ENCODE peak calls at places on chromosomes 11 and 22, in six cellular contexts. I is Peyer's patch, Z is body of pancreas, X is ovary, O is NB4, V is pancreas. T is an unnamed sample.

GRCh38 chr11:122772945-122773344 is 65.4 kb upstream of the CRTAM start:
- DNase-seq in X (no peak), V (no peak), Z (no peak), O (no peak), I (no peak), T (peak)

GRCh38 chr22:24761888-24762675 is 12.4 kb downstream of the PIWIL3 start:
- DNase-seq in X (no peak), O (no peak), Z (no peak), I (no peak), V (no peak), T (no peak)

GRCh38 chr11:117877120-117877784 is 794 bp upstream of the FXYD6 start:
- DNase-seq in Z (no peak), I (no peak), X (peak), V (no peak), O (no peak), T (no peak)

GRCh38 chr11:82521427-82521826 is 212.2 kb downstream of the FAM181B start:
- DNase-seq in I (no peak), O (no peak), V (no peak), X (no peak), Z (no peak), T (no peak)

GRCh38 chr11:70572974-70573260 is 174.6 kb downstream of the CTTN start:
- DNase-seq in I (peak), Z (no peak), O (no peak), X (no peak), V (no peak), T (no peak)

GRCh38 chr22:48724899-48725298 is 1102.8 kb downstream of the BRD1 start:
- DNase-seq in Z (no peak), I (no peak), O (no peak), X (no peak), V (no peak), T (no peak)

GRCh38 chr11:125451400-125452124 is 44.5 kb downstream of the FEZ1 start:
- DNase-seq in O (peak), V (no peak), Z (peak), I (no peak), X (peak), T (no peak)

GRCh38 chr11:109939176-109939810 is 153.9 kb upstream of the ZC3H12C start:
- DNase-seq in V (no peak), Z (peak), X (no peak), O (peak), I (no peak), T (peak)

GRCh38 chr11:128894296-128894681 is 3.1 kb downstream of the KCNJ5 start:
- DNase-seq in O (no peak), X (no peak), V (no peak), Z (no peak), I (no peak), T (no peak)

GRCh38 chr11:58905141-58905715 is 34.1 kb upstream of the GLYATL1 start:
- DNase-seq in V (peak), I (peak), Z (peak), O (no peak), X (no peak), T (peak)

GRCh38 chr11:129703846-129704245 is 111.8 kb upstream of the TMEM45B start:
- DNase-seq in I (no peak), Z (no peak), V (no peak), X (no peak), O (no peak), T (no peak)

GRCh38 chr22:37119872-37120271 is 10.4 kb upstream of the TMPRSS6 start:
- DNase-seq in Z (no peak), X (no peak), V (no peak), O (no peak), I (no peak), T (no peak)

GRCh38 chr11:111785886-111786412 is 19.8 kb upstream of the PPP2R1B start:
- DNase-seq in I (no peak), Z (no peak), V (no peak), X (no peak), O (no peak), T (no peak)

GRCh38 chr11:134471341-134472187 is 59.5 kb upstream of the B3GAT1 start:
- DNase-seq in V (no peak), O (no peak), I (peak), Z (no peak), X (no peak), T (no peak)

GRCh38 chr11:74185285-74185684 is 14.2 kb downstream of the PPME1 start:
- DNase-seq in O (no peak), X (no peak), V (no peak), Z (no peak), I (no peak), T (no peak)

GRCh38 chr22:39185601-39186012 is 33.1 kb upstream of the CBX7 start:
- DNase-seq in X (no peak), I (peak), O (no peak), Z (no peak), V (peak), T (no peak)

GRCh38 chr22:38832005-38832978 is 11.5 kb downstream of the NPTXR start:
- DNase-seq in I (peak), O (no peak), V (no peak), Z (no peak), X (no peak), T (no peak)

GRCh38 chr22:50304528-50305392 is 2.7 kb downstream of the PLXNB2 start:
- DNase-seq in Z (peak), I (peak), V (peak), O (peak), X (peak), T (peak)

GRCh38 chr11:4551346-4551979 is 6.5 kb downstream of the OR52M1 start:
- DNase-seq in I (no peak), V (no peak), O (peak), X (no peak), Z (no peak), T (no peak)

GRCh38 chr22:17780116-17780740 is 6.0 kb upstream of the BID start:
- DNase-seq in Z (no peak), V (no peak), O (peak), X (no peak), I (no peak), T (no peak)

GRCh38 chr22:48098243-48098935 is 1335.9 kb downstream of the TBC1D22A start:
- DNase-seq in I (no peak), X (no peak), Z (no peak), V (no peak), O (peak), T (no peak)

GRCh38 chr11:23869673-23870072 is 627.2 kb upstream of the LUZP2 start:
- DNase-seq in X (no peak), I (no peak), O (no peak), V (no peak), Z (no peak), T (no peak)

GRCh38 chr11:125394306-125394705 is 101.8 kb downstream of the FEZ1 start:
- DNase-seq in Z (no peak), I (no peak), O (no peak), X (no peak), V (no peak), T (no peak)

GRCh38 chr22:49934891-49935557 is 16.6 kb downstream of the CRELD2 start:
- DNase-seq in Z (peak), I (peak), V (peak), X (peak), O (peak), T (peak)

GRCh38 chr22:36659762-36660509 is 43.6 kb downstream of the CACNG2 start:
- DNase-seq in V (peak), O (peak), Z (peak), I (peak), X (peak), T (peak)

GRCh38 chr11:60921777-60922335 is 2.4 kb upstream of the TMEM132A start:
- DNase-seq in I (peak), V (no peak), Z (no peak), X (no peak), O (no peak), T (no peak)

GRCh38 chr11:118917488-118918127 is 8.1 kb downstream of the BCL9L start:
- DNase-seq in Z (peak), X (peak), I (peak), V (peak), O (peak), T (peak)

GRCh38 chr11:46055371-46055770 is 65.9 kb downstream of the PHF21A start:
- DNase-seq in Z (no peak), X (no peak), I (no peak), O (no peak), V (no peak), T (peak)

GRCh38 chr22:21766933-21767462 is 31.4 kb upstream of the YPEL1 start:
- DNase-seq in V (no peak), X (no peak), I (no peak), O (peak), Z (no peak), T (no peak)

GRCh38 chr11:128018692-128019091 is 568.7 kb downstream of the ETS1 start:
- DNase-seq in O (no peak), I (no peak), V (no peak), X (no peak), Z (no peak), T (no peak)

GRCh38 chr11:100930185-100930778 is 199.3 kb downstream of the PGR start:
- DNase-seq in X (no peak), I (no peak), V (no peak), O (peak), Z (no peak), T (peak)

GRCh38 chr11:59960502-59961381 is 3.1 kb upstream of the OOSP4A start:
- DNase-seq in V (no peak), X (no peak), O (peak), I (no peak), Z (no peak), T (no peak)

GRCh38 chr22:39174498-39175120 is 22.1 kb upstream of the CBX7 start:
- DNase-seq in X (peak), O (peak), V (peak), Z (peak), I (peak), T (peak)

GRCh38 chr11:115579181-115579825 is 75.1 kb upstream of the CADM1 start:
- DNase-seq in X (no peak), Z (no peak), I (no peak), O (no peak), V (no peak), T (no peak)

GRCh38 chr22:21051836-21052400 is 6.2 kb downstream of the LRRC74B start:
- DNase-seq in X (no peak), O (no peak), V (no peak), Z (no peak), I (no peak), T (no peak)

DNA sequence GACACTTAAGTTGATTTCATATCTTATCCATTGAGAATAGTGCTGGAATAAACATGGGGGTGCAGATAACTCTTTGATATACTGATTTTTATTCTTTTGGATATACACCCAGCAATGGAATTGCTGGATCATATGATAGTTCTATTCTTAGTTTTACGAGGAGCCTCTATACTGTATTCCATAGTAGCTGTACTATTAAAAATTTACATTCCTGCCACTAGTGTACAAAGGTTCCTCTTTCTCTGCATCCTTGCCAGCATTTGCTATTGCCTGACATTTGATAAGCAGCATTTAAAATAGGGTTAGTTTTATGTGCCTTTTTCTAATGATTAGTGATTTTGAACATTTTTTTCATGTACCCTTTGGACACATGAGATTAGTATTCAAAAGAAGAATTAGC is 554.2 kb downstream of the JRKL start:
- DNase-seq in X (no peak), O (no peak), I (no peak), V (no peak), Z (no peak), T (no peak)
- TF ChIP-seq CTCF in X (no peak), O (no peak), I (no peak), V (no peak), Z (no peak), T (no peak)

GRCh38 chr11:67435727-67436458 is 1.6 kb downstream of the PTPRCAP start:
- DNase-seq in X (no peak), V (peak), O (no peak), Z (no peak), I (no peak), T (no peak)

GRCh38 chr11:67435031-67435726 is 2.3 kb downstream of the PTPRCAP start:
- DNase-seq in V (no peak), O (peak), I (no peak), Z (no peak), X (no peak), T (no peak)

GRCh38 chr11:67432655-67433349 is 4.5 kb downstream of the RPS6KB2 start:
- DNase-seq in V (no peak), Z (no peak), O (peak), X (no peak), I (no peak), T (no peak)

GRCh38 chr11:67434395-67434881 is 3.0 kb downstream of the PTPRCAP start:
- DNase-seq in Z (no peak), O (peak), V (peak), I (no peak), X (no peak), T (no peak)

DNA sequence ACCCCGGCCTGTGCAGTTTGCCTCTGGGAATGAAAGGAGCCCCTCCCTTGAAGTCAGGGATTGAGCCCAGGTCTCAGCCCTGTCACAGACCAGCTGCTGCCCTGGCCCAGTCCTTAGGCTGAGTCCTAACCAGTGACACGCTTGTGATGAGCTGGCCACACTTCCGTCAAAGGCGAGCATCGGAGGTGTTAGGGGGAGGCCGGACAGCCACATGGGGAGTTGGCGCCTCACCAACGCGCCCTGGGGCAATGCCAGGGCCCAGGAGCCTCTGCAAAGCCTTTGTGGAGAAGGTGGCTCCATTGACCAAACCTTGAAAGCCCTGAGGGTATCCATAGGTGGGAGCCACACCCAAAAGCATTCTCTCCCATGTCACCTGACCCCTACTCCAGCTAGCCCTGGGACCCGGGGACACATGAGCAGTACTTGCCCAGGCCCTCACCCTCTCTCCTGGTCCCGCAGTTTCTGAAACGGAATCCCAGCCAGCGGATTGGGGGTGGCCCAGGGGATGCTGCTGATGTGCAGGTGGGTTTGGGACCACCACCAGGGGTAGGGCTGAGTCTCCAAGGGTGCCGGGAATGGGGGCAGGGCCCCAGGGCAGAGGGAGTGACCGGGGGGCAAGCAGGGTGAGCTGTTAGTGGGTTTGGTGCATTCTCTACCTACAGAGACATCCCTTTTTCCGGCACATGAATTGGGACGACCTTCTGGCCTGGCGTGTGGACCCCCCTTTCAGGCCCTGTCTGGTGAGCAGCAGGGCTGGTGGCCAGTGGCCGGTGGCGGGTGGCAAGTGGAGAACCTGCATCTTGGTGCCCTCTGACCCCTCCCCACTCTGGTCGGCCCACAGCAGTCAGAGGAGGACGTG is 3.7 kb downstream of the PTPRCAP start:
- DNase-seq in V (peak), O (peak), I (no peak), X (no peak), Z (no peak), T (no peak)
- H3K4me3 ChIP-seq in V (no peak), O (no peak), I (no peak), X (no peak), Z (no peak), T (no peak)

DNA sequence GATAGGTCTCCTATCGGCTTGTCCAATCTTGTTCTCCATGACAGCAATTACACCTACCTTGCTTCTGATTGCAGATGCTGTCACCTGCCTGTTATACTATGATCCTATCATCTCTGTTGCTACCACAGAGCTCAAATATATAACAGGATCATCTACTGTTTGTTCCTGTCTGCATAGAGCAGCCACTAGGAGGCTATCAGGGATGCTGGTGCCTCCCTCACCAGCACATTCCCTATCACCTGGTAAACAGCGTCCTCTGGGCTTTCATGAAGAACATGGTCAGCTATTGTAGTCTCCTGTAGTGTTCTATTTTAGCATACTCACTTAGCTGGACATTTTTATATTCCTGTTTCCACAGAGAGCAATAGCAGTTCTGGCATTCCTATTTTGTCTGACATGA is 87.8 kb upstream of the FAT3 start:
- DNase-seq in I (no peak), V (no peak), Z (no peak), X (no peak), O (peak), T (no peak)
- TF ChIP-seq CTCF in I (no peak), V (no peak), Z (peak), X (no peak), O (peak), T (no peak)

GRCh38 chr11:705646-706438 is at the start of gene EPS8L2:
- DNase-seq in V (peak), O (no peak), I (peak), X (peak), Z (peak), T (no peak)
- H3K4me3 ChIP-seq in V (peak), O (no peak), I (peak), X (peak), Z (peak), T (peak)

DNA sequence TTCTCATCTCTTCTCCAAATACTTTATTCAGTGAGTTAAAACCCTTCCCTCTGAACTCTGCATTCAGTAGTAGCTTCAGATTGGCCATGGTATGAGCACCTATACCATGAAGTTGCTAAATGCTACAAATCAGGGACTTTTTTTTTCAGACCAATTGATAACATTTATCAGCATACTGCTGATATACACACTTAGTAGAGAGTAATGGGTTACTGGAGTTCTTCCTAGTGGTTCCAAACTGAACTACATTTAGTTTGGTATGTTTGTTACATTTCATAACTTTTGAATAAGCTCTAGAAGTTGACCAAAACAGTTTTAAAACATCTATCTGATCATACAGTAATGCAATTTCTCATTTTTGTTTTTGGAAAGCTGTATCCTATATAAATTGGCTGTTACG is 104.7 kb downstream of the DCDC1 start:
- DNase-seq in Z (no peak), O (no peak), V (no peak), X (no peak), I (no peak), T (no peak)
- TF ChIP-seq CTCF in Z (no peak), O (no peak), V (peak), X (no peak), I (no peak), T (no peak)

DNA sequence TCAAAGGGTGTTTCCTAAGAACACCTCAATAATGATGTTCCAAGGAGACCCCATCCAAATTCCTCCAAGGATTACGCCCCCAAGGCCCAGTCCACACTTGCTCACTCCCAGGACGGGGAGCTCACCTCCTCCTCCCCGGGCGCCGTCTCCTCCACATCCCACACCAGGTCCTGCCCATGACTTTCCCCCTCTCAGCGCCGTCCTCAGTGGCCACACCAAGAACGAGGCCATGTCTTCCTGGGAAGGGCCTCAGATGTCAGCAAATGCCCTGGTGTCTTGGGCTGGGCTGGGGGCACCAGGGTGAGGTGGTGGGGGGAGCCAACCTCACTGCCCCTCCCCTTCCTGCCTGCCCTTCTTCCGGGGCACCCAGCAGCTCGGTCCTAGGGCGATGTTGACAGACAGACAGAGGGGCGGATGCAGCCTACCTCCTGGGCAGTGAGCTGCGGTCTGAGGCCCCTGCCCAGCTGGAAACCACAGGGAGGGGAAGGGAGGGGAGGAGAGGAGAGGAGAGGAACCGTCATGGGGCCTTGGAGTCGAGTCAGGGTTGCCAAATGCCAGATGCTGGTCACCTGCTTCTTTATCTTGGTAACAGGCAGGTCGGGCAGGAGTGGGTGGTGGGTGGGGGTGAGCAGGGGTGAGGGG is at the start of the genes C11orf21 and TSPAN32:
- DNase-seq in Z (peak), I (peak), V (peak), O (peak), X (no peak), T (peak)
- H3K4me3 ChIP-seq in Z (no peak), I (peak), V (peak), O (peak), X (no peak), T (no peak)